ENCODE peak calls at places on chromosome 14, in six cellular contexts. One of them, this sample, is unnamed.
A peak's percentile ranks its signal among the peaks of the same experiment; 100 is the strongest.

GRCh38 chr14:100669011-100669412 is 57.7 kb upstream of the DLK1 start:
- DNase-seq in upper lobe of right lung: no peak
- DNase-seq in dermis microvascular lymphatic vessel endothelial cell: no peak
- DNase-seq in Caki2: no peak
- DNase-seq in K562: no peak
- DNase-seq in activated CD4-positive, CD25-positive, alpha-beta regulatory T cell: no peak
- DNase-seq in this sample: no peak

GRCh38 chr14:21987937-21988336 is 314.3 kb upstream of the OR4E1 start:
- DNase-seq in upper lobe of right lung: no peak
- DNase-seq in dermis microvascular lymphatic vessel endothelial cell: peak; percentile 53
- DNase-seq in Caki2: peak; percentile 4
- DNase-seq in K562: peak; percentile 30
- DNase-seq in activated CD4-positive, CD25-positive, alpha-beta regulatory T cell: no peak
- DNase-seq in this sample: no peak

GRCh38 chr14:89973234-89973823 is 17.6 kb downstream of the TDP1 start:
- DNase-seq in upper lobe of right lung: no peak
- DNase-seq in dermis microvascular lymphatic vessel endothelial cell: peak; percentile 76
- DNase-seq in Caki2: peak; percentile 30
- DNase-seq in K562: peak; percentile 32
- DNase-seq in activated CD4-positive, CD25-positive, alpha-beta regulatory T cell: peak; percentile 20
- DNase-seq in this sample: peak; percentile 73

GRCh38 chr14:72928872-72929271 is 2.6 kb downstream of the DCAF4 start:
- DNase-seq in upper lobe of right lung: no peak
- DNase-seq in dermis microvascular lymphatic vessel endothelial cell: peak; percentile 30
- DNase-seq in Caki2: no peak
- DNase-seq in K562: no peak
- DNase-seq in activated CD4-positive, CD25-positive, alpha-beta regulatory T cell: no peak
- DNase-seq in this sample: no peak

GRCh38 chr14:104870368-104871144 is 5.5 kb downstream of the CEP170B start:
- DNase-seq in upper lobe of right lung: peak; percentile 69
- DNase-seq in dermis microvascular lymphatic vessel endothelial cell: peak; percentile 36
- DNase-seq in Caki2: no peak
- DNase-seq in K562: peak; percentile 33
- DNase-seq in activated CD4-positive, CD25-positive, alpha-beta regulatory T cell: peak; percentile 33
- DNase-seq in this sample: no peak

GRCh38 chr14:103016071-103016470 is 41.3 kb downstream of the CDC42BPB start:
- DNase-seq in upper lobe of right lung: peak; percentile 63
- DNase-seq in dermis microvascular lymphatic vessel endothelial cell: no peak
- DNase-seq in Caki2: no peak
- DNase-seq in K562: no peak
- DNase-seq in activated CD4-positive, CD25-positive, alpha-beta regulatory T cell: no peak
- DNase-seq in this sample: peak; percentile 68

GRCh38 chr14:80930836-80931389 is 10.6 kb downstream of the CEP128 start:
- DNase-seq in upper lobe of right lung: no peak
- DNase-seq in dermis microvascular lymphatic vessel endothelial cell: peak; percentile 52
- DNase-seq in Caki2: peak; percentile 81
- DNase-seq in K562: no peak
- DNase-seq in activated CD4-positive, CD25-positive, alpha-beta regulatory T cell: peak; percentile 8
- DNase-seq in this sample: no peak

GRCh38 chr14:59098377-59098776 is 90.1 kb upstream of the DAAM1 start:
- DNase-seq in upper lobe of right lung: no peak
- DNase-seq in dermis microvascular lymphatic vessel endothelial cell: no peak
- DNase-seq in Caki2: peak; percentile 73
- DNase-seq in K562: no peak
- DNase-seq in activated CD4-positive, CD25-positive, alpha-beta regulatory T cell: no peak
- DNase-seq in this sample: no peak

GRCh38 chr14:71606064-71606463 is 326.2 kb upstream of the RGS6 start:
- DNase-seq in upper lobe of right lung: no peak
- DNase-seq in dermis microvascular lymphatic vessel endothelial cell: no peak
- DNase-seq in Caki2: no peak
- DNase-seq in K562: no peak
- DNase-seq in activated CD4-positive, CD25-positive, alpha-beta regulatory T cell: no peak
- DNase-seq in this sample: no peak

GRCh38 chr14:24113801-24114535 is 609 bp upstream of the DCAF11 start:
- DNase-seq in upper lobe of right lung: peak; percentile 95
- DNase-seq in dermis microvascular lymphatic vessel endothelial cell: peak; percentile 81
- DNase-seq in Caki2: peak; percentile 92
- DNase-seq in K562: peak; percentile 74
- DNase-seq in activated CD4-positive, CD25-positive, alpha-beta regulatory T cell: peak; percentile 56
- DNase-seq in this sample: peak; percentile 89

GRCh38 chr14:92513204-92513965 is at the start of gene RIN3:
- DNase-seq in upper lobe of right lung: peak; percentile 86
- DNase-seq in dermis microvascular lymphatic vessel endothelial cell: peak; percentile 74
- DNase-seq in Caki2: no peak
- DNase-seq in K562: no peak
- DNase-seq in activated CD4-positive, CD25-positive, alpha-beta regulatory T cell: no peak
- DNase-seq in this sample: peak; percentile 88

GRCh38 chr14:55840821-55841220 is 260.8 kb downstream of the KTN1 start:
- DNase-seq in upper lobe of right lung: no peak
- DNase-seq in dermis microvascular lymphatic vessel endothelial cell: no peak
- DNase-seq in Caki2: no peak
- DNase-seq in K562: no peak
- DNase-seq in activated CD4-positive, CD25-positive, alpha-beta regulatory T cell: no peak
- DNase-seq in this sample: no peak

GRCh38 chr14:80434574-80435321 is 223.4 kb upstream of the DIO2 start:
- DNase-seq in upper lobe of right lung: no peak
- DNase-seq in dermis microvascular lymphatic vessel endothelial cell: no peak
- DNase-seq in Caki2: peak; percentile 30
- DNase-seq in K562: no peak
- DNase-seq in activated CD4-positive, CD25-positive, alpha-beta regulatory T cell: no peak
- DNase-seq in this sample: no peak

GRCh38 chr14:51224551-51224950 is 15.5 kb upstream of the TMX1 start:
- DNase-seq in upper lobe of right lung: no peak
- DNase-seq in dermis microvascular lymphatic vessel endothelial cell: no peak
- DNase-seq in Caki2: no peak
- DNase-seq in K562: no peak
- DNase-seq in activated CD4-positive, CD25-positive, alpha-beta regulatory T cell: no peak
- DNase-seq in this sample: no peak

This sample was measured in Right ventricle myocardium inferior.